ENCODE peak calls at places on chromosomes 5 and 9, in eight cellular contexts. K is left ventricle myocardium inferior, U is B cell, P is MCF 10A, W is GM12865, Y is nephron progenitor cell, O is H9, N is mesothelial cell of epicardium. R is an unnamed sample.

GRCh38 chr5:56508249-56508648 is 275.1 kb upstream of the ANKRD55 start:
- DNase-seq in K (no peak), U (no peak), P (no peak), W (peak; percentile 2), Y (no peak), O (no peak), N (no peak), R (no peak)

GRCh38 chr5:139636975-139637408 is 11.2 kb upstream of the CXXC5 start:
- DNase-seq in K (no peak), U (peak; percentile 59), P (peak; percentile 65), W (peak; percentile 89), Y (no peak), O (no peak), N (no peak), R (no peak)

GRCh38 chr5:142500506-142500905 is 175.7 kb upstream of the SPRY4 start:
- DNase-seq in K (no peak), U (no peak), P (no peak), W (no peak), Y (no peak), O (no peak), N (no peak), R (no peak)

GRCh38 chr9:63816742-63817621 is 1468.0 kb downstream of the FOXD4L5 start:
- DNase-seq in K (peak; percentile 82), U (peak; percentile 82), P (peak; percentile 85), W (peak; percentile 95), Y (peak; percentile 90), O (peak; percentile 99), N (peak; percentile 89), R (peak; percentile 70)

GRCh38 chr9:85662558-85662957 is 79.2 kb downstream of the AGTPBP1 start:
- DNase-seq in K (no peak), U (no peak), P (peak; percentile 0), W (no peak), Y (no peak), O (no peak), N (no peak), R (no peak)

GRCh38 chr5:107502711-107503110 is 168.0 kb downstream of the EFNA5 start:
- DNase-seq in K (no peak), U (no peak), P (no peak), W (no peak), Y (no peak), O (no peak), N (no peak), R (no peak)

GRCh38 chr5:93078082-93079038 is 502.7 kb downstream of the NR2F1-AS1 start:
- DNase-seq in K (peak; percentile 48), U (no peak), P (peak; percentile 90), W (peak; percentile 60), Y (no peak), O (no peak), N (peak; percentile 54), R (no peak)

GRCh38 chr9:96186601-96187011 is 115.4 kb downstream of the HSD17B3 start:
- DNase-seq in K (no peak), U (no peak), P (no peak), W (no peak), Y (peak; percentile 73), O (peak; percentile 78), N (peak; percentile 47), R (peak; percentile 14)

GRCh38 chr9:99451121-99451606 is 229.1 kb downstream of the SEC61B start:
- DNase-seq in K (peak; percentile 46), U (no peak), P (no peak), W (no peak), Y (no peak), O (no peak), N (no peak), R (no peak)

GRCh38 chr5:82640901-82641300 is 362.7 kb upstream of the RPS23 start:
- DNase-seq in K (no peak), U (no peak), P (peak; percentile 9), W (no peak), Y (no peak), O (no peak), N (no peak), R (no peak)

GRCh38 chr9:95754533-95755420 is 120.7 kb upstream of the ERCC6L2 start:
- DNase-seq in K (no peak), U (no peak), P (no peak), W (no peak), Y (no peak), O (peak; percentile 73), N (no peak), R (no peak)

GRCh38 chr9:96020822-96021615 is 145.5 kb downstream of the ERCC6L2 start:
- DNase-seq in K (no peak), U (peak; percentile 13), P (no peak), W (peak; percentile 23), Y (peak; percentile 64), O (no peak), N (peak; percentile 51), R (peak; percentile 42)

GRCh38 chr5:12672141-12672540 is 767.9 kb upstream of the CTNND2 start:
- DNase-seq in K (no peak), U (no peak), P (no peak), W (no peak), Y (no peak), O (no peak), N (no peak), R (no peak)

GRCh38 chr5:146467729-146468128 is 20.6 kb downstream of the TCERG1 start:
- DNase-seq in K (no peak), U (no peak), P (no peak), W (no peak), Y (no peak), O (no peak), N (no peak), R (no peak)

GRCh38 chr5:146463446-146463845 is 16.3 kb downstream of the TCERG1 start:
- DNase-seq in K (no peak), U (no peak), P (no peak), W (no peak), Y (no peak), O (no peak), N (no peak), R (no peak)

GRCh38 chr5:146461319-146461718 is 14.2 kb downstream of the TCERG1 start:
- DNase-seq in K (no peak), U (no peak), P (no peak), W (no peak), Y (no peak), O (no peak), N (no peak), R (no peak)

DNA sequence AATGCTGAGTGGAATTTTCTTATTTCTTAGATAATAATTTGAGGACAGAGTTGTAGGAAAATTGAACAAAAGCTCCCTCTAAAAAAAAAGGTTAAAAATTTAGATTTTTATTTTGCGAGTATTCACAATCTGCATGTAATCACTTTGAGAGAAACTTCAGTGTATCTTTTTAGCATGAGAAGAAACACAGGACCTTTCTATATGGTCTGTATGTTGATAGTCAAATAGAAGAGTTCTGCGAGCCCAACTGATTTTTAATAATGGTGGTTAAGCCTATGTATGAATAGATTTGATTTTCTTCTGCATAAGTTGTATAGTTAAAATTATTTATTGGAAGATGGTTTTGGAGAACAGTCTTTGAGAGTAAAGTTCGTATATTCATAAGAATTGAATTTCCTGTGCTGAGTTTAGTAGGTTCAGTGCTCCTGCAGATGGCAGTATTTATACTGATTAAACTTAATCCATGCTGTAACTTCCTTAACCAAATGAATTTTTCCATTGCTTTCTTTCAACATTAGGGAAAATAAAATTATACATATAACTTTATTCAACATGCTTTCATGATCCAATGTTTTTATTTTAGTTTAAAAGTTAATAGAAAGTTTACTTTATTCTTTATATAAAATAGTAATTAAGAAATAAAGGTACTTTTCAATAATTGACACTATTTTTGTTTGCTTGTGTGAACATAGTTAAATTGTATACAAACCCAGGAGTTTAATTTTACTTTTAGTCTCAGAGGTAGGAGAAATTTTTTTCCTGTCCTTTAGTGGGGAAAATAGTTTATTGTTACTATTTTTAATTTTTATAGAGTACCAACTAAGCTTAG is 19.6 kb downstream of the TCERG1 start:
- DNase-seq in K (no peak), U (no peak), P (peak; percentile 32), W (no peak), Y (no peak), O (no peak), N (no peak), R (no peak)
- TF ChIP-seq CTCF in K (peak; percentile 48), U (peak; percentile 14), P (peak; percentile 46), W (no peak), Y (peak; percentile 12), O (peak; percentile 66), N (no peak), R (peak; percentile 22)

DNA sequence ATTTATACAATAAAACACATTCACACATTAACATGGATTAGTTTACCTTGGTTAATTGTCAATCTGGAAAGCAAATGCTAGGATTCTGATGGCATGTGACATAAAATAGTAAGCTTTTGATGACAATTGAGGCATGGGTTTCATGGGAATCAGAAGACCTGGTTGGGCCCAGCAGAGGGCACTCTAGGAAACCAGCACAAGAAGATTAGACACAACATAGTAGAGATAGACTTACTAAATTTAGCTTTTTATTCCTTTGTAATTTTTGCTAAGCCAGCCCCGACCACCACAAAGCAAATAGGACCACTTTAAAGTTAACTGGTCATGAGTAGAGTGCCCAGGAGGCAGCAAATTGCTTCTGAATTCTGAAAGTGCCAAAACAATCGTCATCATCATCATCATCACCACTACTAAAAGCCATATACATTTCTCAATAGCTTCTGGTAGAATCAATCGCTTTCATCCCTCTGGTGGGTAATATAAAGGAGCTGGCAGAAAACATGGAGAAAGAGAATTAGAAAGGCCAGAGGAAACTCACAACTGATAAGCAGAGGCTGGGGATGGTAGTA is 163.2 kb downstream of the ARRDC3 start:
- DNase-seq in K (no peak), U (peak; percentile 16), P (peak; percentile 22), W (peak; percentile 64), Y (no peak), O (no peak), N (no peak), R (peak; percentile 7)
- TF ChIP-seq CTCF in K (peak; percentile 43), U (no peak), P (no peak), W (peak; percentile 44), Y (peak; percentile 12), O (peak; percentile 65), N (no peak), R (peak; percentile 35)

GRCh38 chr9:134344068-134344820 is 18.0 kb downstream of the RXRA start:
- DNase-seq in K (peak; percentile 77), U (peak; percentile 25), P (no peak), W (no peak), Y (no peak), O (no peak), N (no peak), R (no peak)
- TF ChIP-seq CTCF in K (no peak), U (no peak), P (no peak), W (no peak), Y (no peak), O (peak; percentile 48), N (no peak), R (no peak)

GRCh38 chr5:150257424-150257823 is 32.1 kb downstream of the CAMK2A start:
- DNase-seq in K (no peak), U (no peak), P (no peak), W (no peak), Y (no peak), O (no peak), N (no peak), R (no peak)

GRCh38 chr5:150255659-150256415 is 33.7 kb downstream of the CAMK2A start:
- DNase-seq in K (no peak), U (no peak), P (no peak), W (no peak), Y (no peak), O (no peak), N (no peak), R (peak; percentile 53)

GRCh38 chr5:150261231-150261630 is 28.3 kb downstream of the CAMK2A start:
- DNase-seq in K (no peak), U (no peak), P (no peak), W (no peak), Y (no peak), O (no peak), N (no peak), R (no peak)

GRCh38 chr5:150256416-150257064 is 33.0 kb downstream of the CAMK2A start:
- DNase-seq in K (no peak), U (no peak), P (no peak), W (no peak), Y (peak; percentile 51), O (peak; percentile 62), N (no peak), R (peak; percentile 66)

GRCh38 chr5:150258126-150258525 is 31.4 kb downstream of the CAMK2A start:
- DNase-seq in K (no peak), U (no peak), P (no peak), W (peak; percentile 23), Y (no peak), O (no peak), N (no peak), R (no peak)
- TF ChIP-seq CTCF in K (no peak), U (no peak), P (no peak), W (no peak), Y (no peak), O (no peak), N (no peak), R (no peak)